ENCODE peak calls at places on chromosomes 11 and 22, in eight cellular contexts. J is stimulated activated CD8-positive, alpha-beta memory T cell treated with anti-CD3 and anti-CD28 coated beads, Interleukin-2, amount 100 ng/mL, for 48 hours; V is neuronal stem cell; C is AG04449; Y is GM10248; U is right cardiac atrium; R is amniotic stem cell; P is left cardiac atrium. H is an unnamed sample.

GRCh38 chr11:109783842-109784241 is 309.4 kb upstream of the ZC3H12C start:
- DNase-seq in V (no peak), J (no peak), P (no peak), R (no peak), C (no peak), Y (peak), U (no peak), H (no peak)

GRCh38 chr11:16606784-16607674 is 131.4 kb upstream of the C11orf58 start:
- DNase-seq in P (peak), Y (peak), U (peak), J (no peak), C (no peak), V (peak), R (no peak), H (no peak)

GRCh38 chr22:36921309-36922096 is 8.1 kb downstream of the CSF2RB start:
- DNase-seq in J (no peak), Y (peak), R (no peak), P (no peak), V (no peak), C (no peak), U (no peak), H (no peak)

GRCh38 chr11:111521132-111521531 is 6.6 kb downstream of the HOATZ start:
- DNase-seq in V (no peak), Y (no peak), C (no peak), J (no peak), P (no peak), R (no peak), U (no peak), H (no peak)

GRCh38 chr11:106012744-106013143 is 9.3 kb downstream of the MSANTD4 start:
- DNase-seq in R (no peak), J (no peak), C (peak), Y (no peak), U (no peak), P (no peak), V (no peak), H (peak)

GRCh38 chr11:57885298-57886035 is 123.9 kb downstream of the CTNND1 start:
- DNase-seq in R (no peak), C (no peak), U (no peak), Y (no peak), P (no peak), J (no peak), V (peak), H (no peak)

GRCh38 chr11:67437082-67437821 is at the start of gene PTPRCAP:
- DNase-seq in J (no peak), P (peak), U (no peak), V (no peak), C (no peak), Y (peak), R (no peak), H (no peak)

GRCh38 chr11:94048310-94048709 is 27.2 kb downstream of the HEPHL1 start:
- DNase-seq in V (no peak), P (no peak), J (no peak), R (no peak), Y (no peak), U (no peak), C (no peak), H (no peak)

GRCh38 chr11:113991170-113991569 is 16.3 kb downstream of the HTR3A start:
- DNase-seq in P (peak), Y (no peak), J (no peak), R (no peak), V (peak), C (no peak), U (peak), H (no peak)

GRCh38 chr11:33704240-33705002 is 3.8 kb upstream of the C11orf91 start:
- DNase-seq in V (no peak), C (no peak), J (no peak), U (no peak), P (no peak), Y (no peak), R (no peak), H (no peak)

GRCh38 chr11:36702330-36703054 is 104.5 kb upstream of the RAG2 start:
- DNase-seq in V (peak), C (peak), R (peak), J (no peak), P (no peak), U (no peak), Y (peak), H (peak)

GRCh38 chr11:9263840-9264380 is 1.2 kb downstream of the DENND5A start:
- DNase-seq in U (no peak), P (no peak), V (no peak), R (no peak), J (no peak), Y (peak), C (no peak), H (peak)

GRCh38 chr22:40004836-40005235 is 10.1 kb downstream of the FAM83F start:
- DNase-seq in C (no peak), P (no peak), Y (no peak), U (no peak), R (no peak), J (no peak), V (no peak), H (no peak)

H was measured in fibroblast of gingiva.